ENCODE peak calls at places on chromosome 12, in eight cellular contexts. One of them, this sample, is unnamed.

GRCh38 chr12:2383276-2384028 is 330.7 kb downstream of the CACNA1C start:
- DNase-seq in pancreas: no peak
- DNase-seq in IMR-90: no peak
- DNase-seq in lung: no peak
- DNase-seq in astrocyte of the cerebellum: no peak
- DNase-seq in HFF-Myc: no peak
- DNase-seq in prostate gland: no peak
- DNase-seq in A673: no peak
- DNase-seq in this sample: no peak

GRCh38 chr12:104682790-104683279 is 226.1 kb downstream of the CHST11 start:
- DNase-seq in pancreas: no peak
- DNase-seq in IMR-90: no peak
- DNase-seq in lung: peak
- DNase-seq in astrocyte of the cerebellum: no peak
- DNase-seq in HFF-Myc: no peak
- DNase-seq in prostate gland: no peak
- DNase-seq in A673: no peak
- DNase-seq in this sample: no peak

GRCh38 chr12:121061831-121062230 is 22.8 kb upstream of the OASL start:
- DNase-seq in pancreas: no peak
- DNase-seq in IMR-90: peak
- DNase-seq in lung: no peak
- DNase-seq in astrocyte of the cerebellum: no peak
- DNase-seq in HFF-Myc: no peak
- DNase-seq in prostate gland: no peak
- DNase-seq in A673: peak
- DNase-seq in this sample: no peak

GRCh38 chr12:32794281-32794680 is 38.6 kb upstream of the YARS2 start:
- DNase-seq in pancreas: no peak
- DNase-seq in IMR-90: no peak
- DNase-seq in lung: no peak
- DNase-seq in astrocyte of the cerebellum: no peak
- DNase-seq in HFF-Myc: no peak
- DNase-seq in prostate gland: no peak
- DNase-seq in A673: no peak
- DNase-seq in this sample: no peak

GRCh38 chr12:131511391-131511802 is 199.5 kb upstream of the SFSWAP start:
- DNase-seq in pancreas: no peak
- DNase-seq in IMR-90: no peak
- DNase-seq in lung: no peak
- DNase-seq in astrocyte of the cerebellum: no peak
- DNase-seq in HFF-Myc: no peak
- DNase-seq in prostate gland: no peak
- DNase-seq in A673: peak
- DNase-seq in this sample: no peak

GRCh38 chr12:51524386-51524901 is 66.6 kb upstream of the SCN8A start:
- DNase-seq in pancreas: no peak
- DNase-seq in IMR-90: no peak
- DNase-seq in lung: no peak
- DNase-seq in astrocyte of the cerebellum: no peak
- DNase-seq in HFF-Myc: no peak
- DNase-seq in prostate gland: no peak
- DNase-seq in A673: no peak
- DNase-seq in this sample: no peak

GRCh38 chr12:28925726-28926376 is 223.2 kb upstream of the FAR2 start:
- DNase-seq in pancreas: no peak
- DNase-seq in IMR-90: peak
- DNase-seq in lung: no peak
- DNase-seq in astrocyte of the cerebellum: no peak
- DNase-seq in HFF-Myc: peak
- DNase-seq in prostate gland: no peak
- DNase-seq in A673: no peak
- DNase-seq in this sample: no peak

GRCh38 chr12:102465762-102466560 is 14.4 kb downstream of the IGF1 start:
- DNase-seq in pancreas: no peak
- DNase-seq in IMR-90: no peak
- DNase-seq in lung: no peak
- DNase-seq in astrocyte of the cerebellum: no peak
- DNase-seq in HFF-Myc: no peak
- DNase-seq in prostate gland: no peak
- DNase-seq in A673: no peak
- DNase-seq in this sample: no peak

GRCh38 chr12:108033091-108033490 is 96.0 kb upstream of the WSCD2 start:
- DNase-seq in pancreas: no peak
- DNase-seq in IMR-90: no peak
- DNase-seq in lung: no peak
- DNase-seq in astrocyte of the cerebellum: no peak
- DNase-seq in HFF-Myc: no peak
- DNase-seq in prostate gland: no peak
- DNase-seq in A673: no peak
- DNase-seq in this sample: no peak

GRCh38 chr12:65532744-65533143 is 254.3 kb downstream of the MSRB3 start:
- DNase-seq in pancreas: no peak
- DNase-seq in IMR-90: peak
- DNase-seq in lung: no peak
- DNase-seq in astrocyte of the cerebellum: peak
- DNase-seq in HFF-Myc: peak
- DNase-seq in prostate gland: no peak
- DNase-seq in A673: no peak
- DNase-seq in this sample: no peak

GRCh38 chr12:132638541-132639408 is 20.2 kb downstream of the P2RX2 start:
- DNase-seq in pancreas: no peak
- DNase-seq in IMR-90: peak
- DNase-seq in lung: no peak
- DNase-seq in astrocyte of the cerebellum: no peak
- DNase-seq in HFF-Myc: no peak
- DNase-seq in prostate gland: no peak
- DNase-seq in A673: peak
- DNase-seq in this sample: peak

GRCh38 chr12:34397591-34398365 is 375.5 kb downstream of the ALG10 start:
- DNase-seq in pancreas: peak
- DNase-seq in IMR-90: no peak
- DNase-seq in lung: peak
- DNase-seq in astrocyte of the cerebellum: no peak
- DNase-seq in HFF-Myc: no peak
- DNase-seq in prostate gland: peak
- DNase-seq in A673: no peak
- DNase-seq in this sample: peak
- H3K4me3 ChIP-seq in pancreas: no peak
- H3K4me3 ChIP-seq in IMR-90: no peak
- H3K4me3 ChIP-seq in lung: no peak
- H3K4me3 ChIP-seq in astrocyte of the cerebellum: no peak
- H3K4me3 ChIP-seq in HFF-Myc: no peak
- H3K4me3 ChIP-seq in prostate gland: no peak
- H3K4me3 ChIP-seq in A673: no peak
- H3K4me3 ChIP-seq in this sample: no peak

GRCh38 chr12:119020377-119021360 is 39.3 kb downstream of the SRRM4 start:
- DNase-seq in pancreas: peak
- DNase-seq in IMR-90: no peak
- DNase-seq in lung: peak
- DNase-seq in astrocyte of the cerebellum: no peak
- DNase-seq in HFF-Myc: no peak
- DNase-seq in prostate gland: no peak
- DNase-seq in A673: peak
- DNase-seq in this sample: no peak
- TF ChIP-seq CTCF in pancreas: peak
- TF ChIP-seq CTCF in IMR-90: no peak
- TF ChIP-seq CTCF in lung: no peak
- TF ChIP-seq CTCF in astrocyte of the cerebellum: no peak
- TF ChIP-seq CTCF in HFF-Myc: peak
- TF ChIP-seq CTCF in prostate gland: no peak
- TF ChIP-seq CTCF in A673: peak
- TF ChIP-seq CTCF in this sample: peak

GRCh38 chr12:26298785-26299621 is 103.6 kb downstream of the SSPN start:
- DNase-seq in pancreas: no peak
- DNase-seq in IMR-90: peak
- DNase-seq in lung: no peak
- DNase-seq in astrocyte of the cerebellum: peak
- DNase-seq in HFF-Myc: no peak
- DNase-seq in prostate gland: no peak
- DNase-seq in A673: peak
- DNase-seq in this sample: no peak
- H3K4me3 ChIP-seq in pancreas: no peak
- H3K4me3 ChIP-seq in IMR-90: peak
- H3K4me3 ChIP-seq in lung: no peak
- H3K4me3 ChIP-seq in astrocyte of the cerebellum: no peak
- H3K4me3 ChIP-seq in HFF-Myc: peak
- H3K4me3 ChIP-seq in prostate gland: no peak
- H3K4me3 ChIP-seq in A673: no peak
- H3K4me3 ChIP-seq in this sample: no peak

GRCh38 chr12:7031306-7031705 is 13.0 kb upstream of the LPCAT3 start:
- DNase-seq in pancreas: no peak
- DNase-seq in IMR-90: no peak
- DNase-seq in lung: no peak
- DNase-seq in astrocyte of the cerebellum: no peak
- DNase-seq in HFF-Myc: no peak
- DNase-seq in prostate gland: no peak
- DNase-seq in A673: no peak
- DNase-seq in this sample: no peak
- TF ChIP-seq CTCF in pancreas: no peak
- TF ChIP-seq CTCF in IMR-90: no peak
- TF ChIP-seq CTCF in lung: no peak
- TF ChIP-seq CTCF in astrocyte of the cerebellum: no peak
- TF ChIP-seq CTCF in HFF-Myc: no peak
- TF ChIP-seq CTCF in prostate gland: no peak
- TF ChIP-seq CTCF in A673: no peak
- TF ChIP-seq CTCF in this sample: no peak

This sample was measured in dorsolateral prefrontal cortex.